ENCODE peak calls at places on chromosome 4, in six cellular contexts. One of them, this sample, is unnamed.

GRCh38 chr4:100566396-100566795 is 48.6 kb upstream of the EMCN start:
- DNase-seq in tibial artery: no peak
- DNase-seq in body of pancreas: no peak
- DNase-seq in pancreas: no peak
- DNase-seq in MG63: no peak
- DNase-seq in fibroblast of lung: no peak
- DNase-seq in this sample: no peak

GRCh38 chr4:188918787-188919186 is 779.5 kb downstream of the TRIML1 start:
- DNase-seq in tibial artery: no peak
- DNase-seq in body of pancreas: no peak
- DNase-seq in pancreas: no peak
- DNase-seq in MG63: peak; percentile 56
- DNase-seq in fibroblast of lung: no peak
- DNase-seq in this sample: no peak

GRCh38 chr4:25792200-25792791 is 70.5 kb downstream of the SEL1L3 start:
- DNase-seq in tibial artery: no peak
- DNase-seq in body of pancreas: peak; percentile 77
- DNase-seq in pancreas: peak; percentile 82
- DNase-seq in MG63: peak; percentile 14
- DNase-seq in fibroblast of lung: peak; percentile 10
- DNase-seq in this sample: no peak

GRCh38 chr4:106670911-106671310 is 302.3 kb upstream of the GIMD1 start:
- DNase-seq in tibial artery: no peak
- DNase-seq in body of pancreas: no peak
- DNase-seq in pancreas: no peak
- DNase-seq in MG63: no peak
- DNase-seq in fibroblast of lung: no peak
- DNase-seq in this sample: no peak

GRCh38 chr4:5955201-5955821 is 62.4 kb upstream of the CRMP1 start:
- DNase-seq in tibial artery: no peak
- DNase-seq in body of pancreas: peak; percentile 27
- DNase-seq in pancreas: peak; percentile 54
- DNase-seq in MG63: no peak
- DNase-seq in fibroblast of lung: no peak
- DNase-seq in this sample: no peak

GRCh38 chr4:15161439-15161838 is 159.2 kb downstream of the CPEB2 start:
- DNase-seq in tibial artery: no peak
- DNase-seq in body of pancreas: no peak
- DNase-seq in pancreas: no peak
- DNase-seq in MG63: no peak
- DNase-seq in fibroblast of lung: no peak
- DNase-seq in this sample: no peak

GRCh38 chr4:149370002-149370401 is 445.6 kb downstream of the IQCM start:
- DNase-seq in tibial artery: no peak
- DNase-seq in body of pancreas: no peak
- DNase-seq in pancreas: no peak
- DNase-seq in MG63: no peak
- DNase-seq in fibroblast of lung: peak; percentile 21
- DNase-seq in this sample: no peak

GRCh38 chr4:155353923-155354540 is 22.7 kb downstream of the MAP9 start:
- DNase-seq in tibial artery: peak; percentile 85
- DNase-seq in body of pancreas: peak; percentile 70
- DNase-seq in pancreas: peak; percentile 64
- DNase-seq in MG63: peak; percentile 14
- DNase-seq in fibroblast of lung: peak; percentile 37
- DNase-seq in this sample: no peak

GRCh38 chr4:11634283-11634682 is 205.6 kb upstream of the HS3ST1 start:
- DNase-seq in tibial artery: no peak
- DNase-seq in body of pancreas: no peak
- DNase-seq in pancreas: no peak
- DNase-seq in MG63: no peak
- DNase-seq in fibroblast of lung: no peak
- DNase-seq in this sample: no peak

GRCh38 chr4:71300362-71300761 is 38.5 kb upstream of the SLC4A4 start:
- DNase-seq in tibial artery: no peak
- DNase-seq in body of pancreas: no peak
- DNase-seq in pancreas: no peak
- DNase-seq in MG63: no peak
- DNase-seq in fibroblast of lung: no peak
- DNase-seq in this sample: no peak

GRCh38 chr4:76802546-76803021 is 95.4 kb downstream of the SOWAHB start:
- DNase-seq in tibial artery: no peak
- DNase-seq in body of pancreas: no peak
- DNase-seq in pancreas: no peak
- DNase-seq in MG63: no peak
- DNase-seq in fibroblast of lung: peak; percentile 84
- DNase-seq in this sample: no peak

GRCh38 chr4:153725811-153726154 is 34.0 kb downstream of the RNF175 start:
- DNase-seq in tibial artery: no peak
- DNase-seq in body of pancreas: no peak
- DNase-seq in pancreas: no peak
- DNase-seq in MG63: no peak
- DNase-seq in fibroblast of lung: no peak
- DNase-seq in this sample: no peak

GRCh38 chr4:123505457-123506310 is 109.1 kb downstream of the SPRY1 start:
- DNase-seq in tibial artery: peak; percentile 69
- DNase-seq in body of pancreas: peak; percentile 57
- DNase-seq in pancreas: peak; percentile 56
- DNase-seq in MG63: peak; percentile 62
- DNase-seq in fibroblast of lung: peak; percentile 79
- DNase-seq in this sample: no peak

GRCh38 chr4:65416875-65417274 is 253.4 kb downstream of the EPHA5 start:
- DNase-seq in tibial artery: no peak
- DNase-seq in body of pancreas: peak; percentile 92
- DNase-seq in pancreas: peak; percentile 96
- DNase-seq in MG63: peak; percentile 88
- DNase-seq in fibroblast of lung: peak; percentile 58
- DNase-seq in this sample: no peak

GRCh38 chr4:3062466-3062865 is 11.9 kb downstream of the HTT-AS start:
- DNase-seq in tibial artery: no peak
- DNase-seq in body of pancreas: no peak
- DNase-seq in pancreas: no peak
- DNase-seq in MG63: no peak
- DNase-seq in fibroblast of lung: peak; percentile 83
- DNase-seq in this sample: no peak

GRCh38 chr4:122703868-122704267 is 28.6 kb upstream of the BBS12 start:
- DNase-seq in tibial artery: no peak
- DNase-seq in body of pancreas: no peak
- DNase-seq in pancreas: no peak
- DNase-seq in MG63: peak; percentile 32
- DNase-seq in fibroblast of lung: peak; percentile 20
- DNase-seq in this sample: no peak

GRCh38 chr4:151297170-151297569 is 20.2 kb downstream of the PRSS48 start:
- DNase-seq in tibial artery: no peak
- DNase-seq in body of pancreas: no peak
- DNase-seq in pancreas: no peak
- DNase-seq in MG63: no peak
- DNase-seq in fibroblast of lung: no peak
- DNase-seq in this sample: no peak

GRCh38 chr4:8153441-8153840 is 5.2 kb downstream of the ABLIM2 start:
- DNase-seq in tibial artery: no peak
- DNase-seq in body of pancreas: no peak
- DNase-seq in pancreas: peak; percentile 5
- DNase-seq in MG63: no peak
- DNase-seq in fibroblast of lung: no peak
- DNase-seq in this sample: no peak

GRCh38 chr4:8152865-8153257 is 5.8 kb downstream of the ABLIM2 start:
- DNase-seq in tibial artery: no peak
- DNase-seq in body of pancreas: peak; percentile 34
- DNase-seq in pancreas: peak; percentile 68
- DNase-seq in MG63: no peak
- DNase-seq in fibroblast of lung: no peak
- DNase-seq in this sample: no peak

GRCh38 chr4:8156617-8157016 is 2.0 kb downstream of the ABLIM2 start:
- DNase-seq in tibial artery: no peak
- DNase-seq in body of pancreas: no peak
- DNase-seq in pancreas: peak; percentile 45
- DNase-seq in MG63: no peak
- DNase-seq in fibroblast of lung: no peak
- DNase-seq in this sample: no peak

GRCh38 chr4:8155660-8156421 is 2.8 kb downstream of the ABLIM2 start:
- DNase-seq in tibial artery: no peak
- DNase-seq in body of pancreas: no peak
- DNase-seq in pancreas: peak; percentile 7
- DNase-seq in MG63: no peak
- DNase-seq in fibroblast of lung: no peak
- DNase-seq in this sample: no peak

DNA sequence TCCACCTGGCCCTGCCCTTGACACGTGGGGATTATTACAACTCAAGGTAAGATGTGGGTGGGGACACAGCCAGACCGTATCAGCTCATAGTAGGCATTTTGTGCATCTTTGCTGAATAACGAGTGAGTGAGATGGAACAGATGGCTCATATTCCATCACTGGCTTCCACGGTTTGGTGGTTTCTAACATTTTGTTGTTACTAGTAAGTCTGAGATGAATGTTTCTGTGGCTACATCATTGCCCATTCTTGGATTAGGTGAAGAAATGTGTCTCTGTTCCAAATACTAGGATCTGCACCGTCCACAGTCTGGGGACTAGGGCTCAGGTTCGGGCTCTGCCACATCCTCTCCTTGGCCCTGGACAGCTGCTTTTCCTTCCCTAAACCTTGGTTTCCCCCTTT is 3.6 kb downstream of the ABLIM2 start:
- DNase-seq in tibial artery: no peak
- DNase-seq in body of pancreas: no peak
- DNase-seq in pancreas: no peak
- DNase-seq in MG63: no peak
- DNase-seq in fibroblast of lung: peak; percentile 55
- DNase-seq in this sample: no peak
- H3K27me3 ChIP-seq in tibial artery: no peaks in the 10 kb centered on the region
- H3K27me3 ChIP-seq in body of pancreas: no peaks in the 10 kb centered on the region
- H3K27me3 ChIP-seq in pancreas: no peaks in the 10 kb centered on the region
- H3K27me3 ChIP-seq in MG63: peaks cover 5% of the 10 kb centered on the region
- H3K27me3 ChIP-seq in fibroblast of lung: peaks cover 6% of the 10 kb centered on the region
- H3K27me3 ChIP-seq in this sample: peaks cover 12% of the 10 kb centered on the region

DNA sequence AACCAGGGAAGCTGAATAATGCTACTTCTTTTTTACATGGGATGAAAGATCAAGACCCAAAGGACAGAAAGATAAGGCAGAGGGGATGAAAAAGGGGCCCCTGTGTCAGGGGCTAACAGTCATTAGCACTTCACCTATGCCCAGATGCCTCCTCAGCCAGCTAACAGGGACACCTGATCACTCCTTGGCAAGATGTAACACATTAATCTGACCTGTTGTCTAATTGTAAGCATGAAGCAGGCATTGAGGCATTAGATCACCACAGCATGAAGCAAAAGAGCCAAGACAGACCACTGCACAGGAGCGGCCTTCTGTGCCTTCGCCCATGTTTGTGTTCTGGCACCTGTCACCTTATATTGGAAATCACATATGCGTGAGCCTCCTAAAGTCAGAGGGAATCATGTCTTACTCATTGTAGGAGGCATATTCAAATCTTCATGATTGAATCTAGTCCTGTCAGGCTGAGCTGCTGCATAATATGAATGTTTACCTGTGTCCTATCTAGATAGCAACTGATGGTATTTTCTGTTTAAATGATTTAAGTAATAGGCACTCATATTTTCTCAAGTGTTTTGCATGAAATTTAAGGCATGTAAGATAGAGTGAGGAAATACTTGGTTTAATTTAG is 48.4 kb downstream of the PTTG2 start:
- DNase-seq in tibial artery: no peak
- DNase-seq in body of pancreas: no peak
- DNase-seq in pancreas: no peak
- DNase-seq in MG63: no peak
- DNase-seq in fibroblast of lung: no peak
- DNase-seq in this sample: no peak
- H3K27me3 ChIP-seq in tibial artery: no peaks in the 10 kb centered on the region
- H3K27me3 ChIP-seq in body of pancreas: no peaks in the 10 kb centered on the region
- H3K27me3 ChIP-seq in pancreas: no peaks in the 10 kb centered on the region
- H3K27me3 ChIP-seq in MG63: no peaks in the 10 kb centered on the region
- H3K27me3 ChIP-seq in fibroblast of lung: no peaks in the 10 kb centered on the region
- H3K27me3 ChIP-seq in this sample: no peaks in the 10 kb centered on the region

DNA sequence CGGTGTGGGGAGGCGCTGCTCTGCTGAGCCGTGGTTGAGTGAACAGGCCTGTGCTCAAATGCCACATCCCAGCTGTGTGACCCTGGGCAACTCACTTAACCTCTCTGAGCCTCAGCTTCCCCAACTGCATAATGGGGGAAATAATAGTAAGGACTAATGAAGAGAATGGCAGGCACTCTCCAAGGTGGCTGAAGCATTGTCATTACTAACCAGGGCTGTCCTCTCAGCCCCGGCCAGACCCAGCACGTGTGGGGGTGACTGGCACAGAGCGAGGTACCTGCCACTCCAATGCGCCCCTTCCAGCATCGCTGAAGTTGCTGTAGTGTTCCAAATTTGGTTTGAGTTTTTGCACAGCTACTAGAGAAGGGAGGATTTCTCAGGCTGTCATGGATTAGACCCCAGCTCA is 80.0 kb downstream of the ABLIM2 start:
- DNase-seq in tibial artery: no peak
- DNase-seq in body of pancreas: no peak
- DNase-seq in pancreas: no peak
- DNase-seq in MG63: no peak
- DNase-seq in fibroblast of lung: no peak
- DNase-seq in this sample: no peak
- H3K27me3 ChIP-seq in tibial artery: no peaks in the 10 kb centered on the region
- H3K27me3 ChIP-seq in body of pancreas: no peaks in the 10 kb centered on the region
- H3K27me3 ChIP-seq in pancreas: no peaks in the 10 kb centered on the region
- H3K27me3 ChIP-seq in MG63: no peaks in the 10 kb centered on the region
- H3K27me3 ChIP-seq in fibroblast of lung: no peaks in the 10 kb centered on the region
- H3K27me3 ChIP-seq in this sample: peaks cover 10% of the 10 kb centered on the region

GRCh38 chr4:41796545-41797210 is 48.2 kb upstream of the PHOX2B start:
- DNase-seq in tibial artery: no peak
- DNase-seq in body of pancreas: no peak
- DNase-seq in pancreas: no peak
- DNase-seq in MG63: no peak
- DNase-seq in fibroblast of lung: no peak
- DNase-seq in this sample: no peak

GRCh38 chr4:41799126-41799525 is 50.6 kb upstream of the PHOX2B start:
- DNase-seq in tibial artery: no peak
- DNase-seq in body of pancreas: no peak
- DNase-seq in pancreas: no peak
- DNase-seq in MG63: no peak
- DNase-seq in fibroblast of lung: no peak
- DNase-seq in this sample: no peak

GRCh38 chr4:41792166-41792565 is 43.6 kb upstream of the PHOX2B start:
- DNase-seq in tibial artery: no peak
- DNase-seq in body of pancreas: no peak
- DNase-seq in pancreas: no peak
- DNase-seq in MG63: no peak
- DNase-seq in fibroblast of lung: no peak
- DNase-seq in this sample: no peak

GRCh38 chr4:41797260-41797659 is 48.7 kb upstream of the PHOX2B start:
- DNase-seq in tibial artery: no peak
- DNase-seq in body of pancreas: no peak
- DNase-seq in pancreas: no peak
- DNase-seq in MG63: no peak
- DNase-seq in fibroblast of lung: no peak
- DNase-seq in this sample: no peak

DNA sequence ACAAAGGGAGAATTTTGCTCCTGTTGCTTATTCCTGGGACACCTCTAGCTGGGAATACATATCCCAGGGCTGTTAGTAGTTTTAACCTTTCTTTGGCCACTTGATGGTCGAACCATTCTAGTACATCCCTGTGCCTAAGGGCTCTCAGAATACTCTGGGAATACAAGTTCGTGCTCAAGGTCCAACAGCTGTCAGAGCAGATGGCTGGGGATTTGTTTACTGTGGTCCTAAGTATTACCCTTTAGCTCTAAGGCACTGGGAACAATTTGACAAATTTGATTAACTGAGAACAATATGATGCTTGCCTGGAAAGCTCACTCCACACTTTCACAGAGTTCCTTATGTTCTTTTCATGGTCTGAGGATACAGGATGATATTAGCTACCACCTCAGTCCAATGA is 47.3 kb upstream of the PHOX2B start:
- DNase-seq in tibial artery: no peak
- DNase-seq in body of pancreas: no peak
- DNase-seq in pancreas: no peak
- DNase-seq in MG63: no peak
- DNase-seq in fibroblast of lung: no peak
- DNase-seq in this sample: no peak
- H3K27me3 ChIP-seq in tibial artery: no peaks in the 10 kb centered on the region
- H3K27me3 ChIP-seq in body of pancreas: no peaks in the 10 kb centered on the region
- H3K27me3 ChIP-seq in pancreas: no peaks in the 10 kb centered on the region
- H3K27me3 ChIP-seq in MG63: no peaks in the 10 kb centered on the region
- H3K27me3 ChIP-seq in fibroblast of lung: no peaks in the 10 kb centered on the region
- H3K27me3 ChIP-seq in this sample: peaks cover 10% of the 10 kb centered on the region